ENCODE peak calls at places on chromosomes 5 and 9, in eight cellular contexts. V is breast epithelium, Q is upper lobe of right lung, M is A549, U is lower lobe of right lung, A is hepatocyte, F is IMR-90, J is colonic mucosa. T is an unnamed sample. For H3K4me1, the result is how much of the 10 kb centered on the place peaks cover.

GRCh38 chr5:37722236-37723146 is 117.3 kb downstream of the GDNF start:
- DNase-seq in V (no peak), Q (no peak), M (peak), U (no peak), A (peak), F (peak), J (no peak), T (no peak)

GRCh38 chr5:109328626-109329025 is 81.1 kb downstream of the PJA2 start:
- DNase-seq in V (no peak), Q (no peak), M (no peak), U (no peak), A (no peak), F (peak), J (no peak), T (no peak)

GRCh38 chr5:14357861-14358260 is 214.7 kb downstream of the TRIO start:
- DNase-seq in V (no peak), Q (no peak), M (no peak), U (no peak), A (no peak), F (no peak), J (no peak), T (no peak)

GRCh38 chr9:35726876-35727438 is 5.0 kb downstream of the TLN1 start:
- DNase-seq in V (no peak), Q (peak), M (peak), U (peak), A (no peak), F (peak), J (no peak), T (peak)

GRCh38 chr5:127549551-127549950 is 32.1 kb downstream of the PRRC1 start:
- DNase-seq in V (no peak), Q (no peak), M (no peak), U (no peak), A (no peak), F (no peak), J (no peak), T (no peak)

GRCh38 chr5:172458956-172459355 is 4.6 kb upstream of the SH3PXD2B start:
- DNase-seq in V (no peak), Q (no peak), M (no peak), U (no peak), A (no peak), F (no peak), J (no peak), T (no peak)

GRCh38 chr9:98575379-98576346 is 133.1 kb downstream of the GABBR2 start:
- DNase-seq in V (no peak), Q (no peak), M (peak), U (no peak), A (no peak), F (peak), J (no peak), T (no peak)

GRCh38 chr9:34271618-34272017 is 57.5 kb downstream of the KIF24 start:
- DNase-seq in V (no peak), Q (no peak), M (no peak), U (no peak), A (no peak), F (no peak), J (no peak), T (no peak)

GRCh38 chr5:139861021-139861888 is 65.6 kb downstream of the PSD2 start:
- DNase-seq in V (no peak), Q (no peak), M (no peak), U (peak), A (no peak), F (no peak), J (no peak), T (no peak)

GRCh38 chr5:7881816-7882215 is 12.9 kb downstream of the MTRR start:
- DNase-seq in V (no peak), Q (no peak), M (no peak), U (no peak), A (no peak), F (no peak), J (no peak), T (no peak)

GRCh38 chr5:147072591-147072990 is 162.2 kb upstream of the STK32A start:
- DNase-seq in V (no peak), Q (no peak), M (no peak), U (no peak), A (no peak), F (no peak), J (no peak), T (no peak)

GRCh38 chr5:146541956-146542849 is 26.2 kb upstream of the GPR151 start:
- DNase-seq in V (peak), Q (peak), M (peak), U (peak), A (peak), F (peak), J (peak), T (peak)

GRCh38 chr5:92518318-92518913 is 1062.6 kb downstream of the NR2F1-AS1 start:
- DNase-seq in V (no peak), Q (no peak), M (peak), U (no peak), A (peak), F (peak), J (no peak), T (no peak)

GRCh38 chr5:116569999-116570398 is 4.6 kb downstream of the SEMA6A start:
- DNase-seq in V (no peak), Q (no peak), M (no peak), U (no peak), A (no peak), F (no peak), J (no peak), T (no peak)

GRCh38 chr5:45399041-45399440 is 297.1 kb downstream of the HCN1 start:
- DNase-seq in V (no peak), Q (no peak), M (no peak), U (no peak), A (no peak), F (no peak), J (no peak), T (no peak)

GRCh38 chr5:16546712-16547111 is 70.1 kb downstream of the RETREG1 start:
- DNase-seq in V (no peak), Q (no peak), M (no peak), U (no peak), A (no peak), F (no peak), J (no peak), T (no peak)

GRCh38 chr5:88000877-88001276 is 267.8 kb downstream of the TMEM161B start:
- DNase-seq in V (no peak), Q (no peak), M (no peak), U (no peak), A (no peak), F (no peak), J (no peak), T (no peak)

GRCh38 chr9:86351897-86352296 is 2.3 kb downstream of the TUT7 start:
- DNase-seq in V (no peak), Q (no peak), M (no peak), U (no peak), A (no peak), F (no peak), J (no peak), T (no peak)

GRCh38 chr5:72842816-72843215 is 26.4 kb downstream of the TNPO1 start:
- DNase-seq in V (no peak), Q (no peak), M (peak), U (no peak), A (peak), F (peak), J (peak), T (no peak)

GRCh38 chr5:72837524-72838096 is 21.1 kb downstream of the TNPO1 start:
- DNase-seq in V (no peak), Q (no peak), M (peak), U (no peak), A (no peak), F (no peak), J (no peak), T (no peak)

GRCh38 chr5:72844218-72844603 is 27.8 kb downstream of the TNPO1 start:
- DNase-seq in V (no peak), Q (no peak), M (peak), U (no peak), A (no peak), F (no peak), J (no peak), T (no peak)

GRCh38 chr5:72845889-72846288 is 29.4 kb downstream of the TNPO1 start:
- DNase-seq in V (no peak), Q (no peak), M (no peak), U (no peak), A (no peak), F (no peak), J (no peak), T (no peak)

DNA sequence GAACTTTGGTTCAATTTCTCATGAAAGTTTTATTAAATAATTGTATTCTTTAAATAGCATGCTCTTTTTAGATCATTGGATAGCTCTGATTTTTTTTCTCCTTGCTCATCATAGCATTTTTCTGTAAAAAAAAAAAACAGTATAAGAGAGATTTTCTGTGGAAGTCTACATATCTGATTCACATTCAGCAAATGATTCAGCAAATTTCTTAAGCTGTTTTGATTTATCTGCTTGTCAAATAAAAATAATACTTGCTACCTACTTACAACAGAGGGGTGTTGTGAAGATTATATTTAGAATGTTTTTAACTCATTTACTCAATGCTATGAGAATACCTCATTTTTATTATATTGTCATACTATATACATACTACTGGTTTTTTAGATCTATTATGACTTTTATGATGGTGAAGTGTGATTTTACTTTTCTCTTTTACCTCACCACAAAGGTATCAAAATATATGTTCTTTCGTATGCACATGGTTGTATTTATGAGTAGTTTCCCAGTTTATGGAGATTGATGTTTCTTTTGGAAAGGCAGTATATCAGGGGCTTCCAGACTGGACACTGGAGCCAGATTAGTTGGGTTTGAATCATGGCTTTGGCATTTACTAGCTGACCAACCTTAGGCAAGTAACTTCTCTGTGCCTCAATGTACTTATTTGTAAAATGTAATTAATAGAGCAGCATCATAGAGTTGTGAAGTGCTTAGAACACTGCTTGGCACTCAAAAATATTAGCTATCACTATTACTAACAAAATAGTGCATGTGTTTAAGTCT is 25.5 kb downstream of the TNPO1 start:
- DNase-seq in V (no peak), Q (no peak), M (peak), U (no peak), A (no peak), F (peak), J (no peak), T (no peak)
- H3K4me1 ChIP-seq in V (under half), Q (under half), M (half or more), U (half or more), A (under half), F (under half), J (under half), T (under half)

DNA sequence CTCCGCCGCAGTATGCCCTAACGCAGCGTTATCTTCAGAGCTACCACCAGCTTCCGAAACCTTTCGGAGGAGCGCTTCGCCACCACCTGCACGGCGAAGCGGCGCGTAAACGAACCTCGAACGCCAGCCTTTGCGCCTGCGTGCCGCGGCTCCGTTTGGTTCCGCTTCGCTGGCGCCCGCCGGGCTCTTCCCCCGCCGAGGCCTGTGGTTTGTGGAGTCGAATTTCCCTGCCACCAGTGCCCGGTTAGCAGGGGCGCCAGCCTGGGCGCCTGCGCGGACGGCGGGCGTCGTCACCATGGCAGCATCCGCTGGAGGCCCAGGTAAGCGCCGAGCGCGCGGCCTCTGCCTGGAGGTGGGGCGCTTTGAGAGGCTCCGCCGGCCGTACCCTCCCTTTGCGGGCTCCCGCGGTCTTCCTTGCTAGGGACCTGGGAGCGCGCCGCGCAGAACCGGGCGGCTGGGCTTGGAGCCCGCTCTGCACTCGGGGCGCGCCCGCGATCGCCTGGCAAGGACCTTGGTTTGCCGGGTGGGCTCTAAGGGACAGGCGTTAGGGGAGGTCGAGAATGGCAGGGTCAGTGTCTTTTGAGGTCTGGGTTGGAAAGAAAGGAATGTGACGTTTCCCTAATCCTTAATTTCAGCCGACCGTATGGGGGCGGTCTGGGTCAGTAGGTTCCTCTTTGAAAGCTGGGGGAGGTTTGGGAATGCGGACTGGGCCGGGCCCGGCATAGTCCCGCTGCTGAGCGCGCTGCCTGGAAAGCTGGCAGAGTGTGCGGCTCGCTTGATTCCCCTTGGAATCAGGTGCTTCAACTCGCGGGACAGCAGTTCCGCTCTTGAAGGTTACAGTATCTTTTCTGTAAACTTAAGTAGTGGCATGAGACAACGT is at the start of gene FAM151B:
- DNase-seq in V (peak), Q (peak), M (peak), U (peak), A (peak), F (peak), J (peak), T (peak)
- TF ChIP-seq CTCF in V (no peak), Q (peak), M (peak), U (peak), A (peak), F (peak), J (no peak), T (peak)

DNA sequence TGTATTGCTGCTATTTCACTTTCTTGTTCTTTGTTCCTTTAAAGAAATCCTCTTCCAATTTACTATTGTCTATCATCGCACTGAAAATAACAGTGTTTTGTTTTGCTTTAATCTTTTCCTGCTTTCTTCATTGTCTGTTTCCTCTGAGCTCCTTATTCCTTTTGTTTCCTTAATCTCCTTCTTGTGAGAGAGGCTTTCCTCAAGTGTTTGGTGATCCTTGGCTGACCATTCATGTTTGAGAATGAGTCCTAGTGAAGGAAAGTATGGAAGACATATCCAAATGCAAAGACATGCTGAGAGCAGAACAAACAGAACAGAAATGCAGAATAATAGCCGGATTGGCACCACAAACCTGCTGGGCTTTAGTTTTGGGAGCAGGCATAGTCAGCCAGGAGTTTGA is 42.0 kb upstream of the ENTREP1 start:
- DNase-seq in V (no peak), Q (no peak), M (no peak), U (no peak), A (no peak), F (no peak), J (no peak), T (no peak)
- H3K4me3 ChIP-seq in V (no peak), Q (no peak), M (no peak), U (no peak), A (no peak), F (no peak), J (no peak), T (no peak)

GRCh38 chr9:136552117-136552685 is 6.4 kb upstream of the NOTCH1 start:
- DNase-seq in V (no peak), Q (no peak), M (no peak), U (no peak), A (peak), F (peak), J (no peak), T (peak)
- H3K4me1 ChIP-seq in V (under half), Q (under half), M (under half), U (under half), A (under half), F (under half), J (under half), T (under half)

GRCh38 chr9:134663753-134664415 is 22.3 kb downstream of the COL5A1 start:
- DNase-seq in V (no peak), Q (peak), M (no peak), U (no peak), A (no peak), F (no peak), J (no peak), T (no peak)
- TF ChIP-seq CTCF in V (no peak), Q (no peak), M (peak), U (no peak), A (peak), F (peak), J (no peak), T (no peak)

GRCh38 chr5:18744990-18745590 is 1110.8 kb downstream of the TAF11L14 start:
- DNase-seq in V (no peak), Q (no peak), M (no peak), U (no peak), A (no peak), F (no peak), J (no peak), T (no peak)
- H3K4me3 ChIP-seq in V (peak), Q (peak), M (peak), U (peak), A (no peak), F (no peak), J (peak), T (peak)

GRCh38 chr5:132905938-132906337 is 32.5 kb downstream of the LEAP2 start:
- DNase-seq in V (no peak), Q (no peak), M (peak), U (no peak), A (peak), F (peak), J (no peak), T (no peak)
- H3K4me1 ChIP-seq in V (under half), Q (under half), M (under half), U (under half), A (under half), F (under half), J (under half), T (under half)

T was measured in heart right ventricle.